ENCODE peak calls at places on chromosomes 6 and 20, in seven cellular contexts. H is NCI-H2081 treated with DMSO at 0.1 percent for 48 hours, T is naive B cell, S is neural progenitor cell, E is fibroblast of mammary gland, C is fibroblast of lung, Y is germinal center. M is an unnamed sample.

GRCh38 chr20:58718121-58718563 is 25.5 kb downstream of the NPEPL1 start:
- DNase-seq in H (no peak), T (no peak), S (no peak), E (no peak), C (no peak), Y (no peak), M (no peak)

GRCh38 chr6:32202186-32202585 is 9.7 kb upstream of the GPSM3 start:
- DNase-seq in H (no peak), T (no peak), S (no peak), E (no peak), C (no peak), Y (no peak), M (no peak)

GRCh38 chr6:70686548-70687133 is 19.0 kb downstream of the SMAP1 start:
- DNase-seq in H (no peak), T (peak), S (peak), E (peak), C (peak), Y (peak), M (peak)

GRCh38 chr20:58721951-58722371 is 29.4 kb downstream of the NPEPL1 start:
- DNase-seq in H (no peak), T (no peak), S (no peak), E (no peak), C (no peak), Y (no peak), M (no peak)

GRCh38 chr20:11048739-11049138 is 374.9 kb upstream of the JAG1 start:
- DNase-seq in H (no peak), T (no peak), S (no peak), E (no peak), C (no peak), Y (no peak), M (no peak)

GRCh38 chr20:2402271-2402980 is 21.7 kb downstream of the TGM6 start:
- DNase-seq in H (no peak), T (no peak), S (peak), E (peak), C (peak), Y (no peak), M (peak)

GRCh38 chr6:44078795-44079671 is 48.2 kb downstream of the MRPL14 start:
- DNase-seq in H (no peak), T (peak), S (peak), E (peak), C (peak), Y (peak), M (peak)

GRCh38 chr20:48631114-48632016 is 196.4 kb downstream of the PREX1 start:
- DNase-seq in H (no peak), T (no peak), S (no peak), E (peak), C (peak), Y (no peak), M (no peak)

GRCh38 chr6:5425267-5425666 is 164.0 kb downstream of the FARS2 start:
- DNase-seq in H (no peak), T (no peak), S (no peak), E (no peak), C (peak), Y (no peak), M (no peak)

GRCh38 chr6:73878403-73878802 is 182.4 kb downstream of the CD109 start:
- DNase-seq in H (no peak), T (no peak), S (no peak), E (no peak), C (no peak), Y (no peak), M (no peak)

GRCh38 chr6:75147512-75147911 is 58.3 kb downstream of the COL12A1 start:
- DNase-seq in H (no peak), T (no peak), S (no peak), E (peak), C (peak), Y (no peak), M (no peak)

GRCh38 chr6:35230498-35230897 is 16.7 kb downstream of the SCUBE3 start:
- DNase-seq in H (no peak), T (no peak), S (no peak), E (no peak), C (no peak), Y (no peak), M (no peak)

GRCh38 chr20:23937303-23938117 is 51.1 kb downstream of the GGTLC1 start:
- DNase-seq in H (no peak), T (peak), S (peak), E (peak), C (peak), Y (peak), M (peak)

GRCh38 chr20:57594092-57594911 is 25.9 kb downstream of the ZBP1 start:
- DNase-seq in H (no peak), T (peak), S (peak), E (peak), C (peak), Y (peak), M (peak)

GRCh38 chr6:35292494-35292893 is 5.1 kb upstream of the DEF6 start:
- DNase-seq in H (no peak), T (no peak), S (no peak), E (no peak), C (no peak), Y (peak), M (no peak)

GRCh38 chr20:25222461-25223178 is 25.3 kb upstream of the PYGB start:
- DNase-seq in H (no peak), T (no peak), S (no peak), E (no peak), C (no peak), Y (no peak), M (no peak)

GRCh38 chr20:50870572-50871161 is 60.6 kb downstream of the ADNP start:
- DNase-seq in H (no peak), T (no peak), S (peak), E (no peak), C (peak), Y (no peak), M (no peak)

GRCh38 chr20:62376112-62377063 is 9.3 kb upstream of the LAMA5 start:
- DNase-seq in H (no peak), T (no peak), S (peak), E (peak), C (peak), Y (no peak), M (peak)

GRCh38 chr6:163984446-163984936 is 570.0 kb downstream of the QKI start:
- DNase-seq in H (no peak), T (peak), S (no peak), E (no peak), C (no peak), Y (no peak), M (no peak)

GRCh38 chr6:103578115-103578514 is 1281.6 kb downstream of the HACE1 start:
- DNase-seq in H (no peak), T (no peak), S (no peak), E (no peak), C (no peak), Y (no peak), M (no peak)

GRCh38 chr6:85747093-85747492 is 104.4 kb upstream of the SYNCRIP start:
- DNase-seq in H (no peak), T (no peak), S (no peak), E (peak), C (peak), Y (no peak), M (no peak)

GRCh38 chr20:49562341-49563014 is 5.5 kb downstream of the PTGIS start:
- DNase-seq in H (no peak), T (no peak), S (peak), E (peak), C (peak), Y (no peak), M (peak)

GRCh38 chr6:118263929-118264486 is 284.1 kb upstream of the PLN start:
- DNase-seq in H (no peak), T (no peak), S (peak), E (peak), C (peak), Y (no peak), M (peak)

GRCh38 chr6:21305827-21306469 is 287.6 kb upstream of the SOX4 start:
- DNase-seq in H (no peak), T (no peak), S (no peak), E (peak), C (peak), Y (no peak), M (peak)

GRCh38 chr6:169158182-169158573 is 95.5 kb downstream of the THBS2 start:
- DNase-seq in H (no peak), T (no peak), S (no peak), E (peak), C (peak), Y (no peak), M (no peak)

GRCh38 chr6:47308674-47309325 is 905 bp downstream of the TNFRSF21 start:
- DNase-seq in H (no peak), T (peak), S (peak), E (peak), C (peak), Y (peak), M (peak)

GRCh38 chr6:92810913-92811312 is 608.4 kb downstream of the EPHA7 start:
- DNase-seq in H (peak), T (peak), S (peak), E (peak), C (peak), Y (no peak), M (peak)

GRCh38 chr6:160041608-160042007 is 72.7 kb downstream of the IGF2R start:
- DNase-seq in H (no peak), T (no peak), S (no peak), E (peak), C (peak), Y (no peak), M (peak)

GRCh38 chr6:115551510-115551909 is 509.2 kb downstream of the FRK start:
- DNase-seq in H (peak), T (no peak), S (no peak), E (no peak), C (peak), Y (no peak), M (no peak)

GRCh38 chr20:5797165-5797564 is 47.0 kb downstream of the SHLD1 start:
- DNase-seq in H (no peak), T (no peak), S (no peak), E (no peak), C (no peak), Y (no peak), M (no peak)

GRCh38 chr20:45772693-45773092 is 19.0 kb downstream of the WFDC3 start:
- DNase-seq in H (no peak), T (no peak), S (no peak), E (no peak), C (peak), Y (no peak), M (no peak)

GRCh38 chr6:151502499-151502898 is 8.7 kb downstream of the CCDC170 start:
- DNase-seq in H (no peak), T (no peak), S (no peak), E (peak), C (peak), Y (no peak), M (peak)

GRCh38 chr6:36827261-36828079 is 11.8 kb downstream of the CPNE5 start:
- DNase-seq in H (no peak), T (no peak), S (peak), E (peak), C (peak), Y (no peak), M (peak)

GRCh38 chr20:38246357-38247165 is 14.0 kb downstream of the KIAA1755 start:
- DNase-seq in H (no peak), T (no peak), S (no peak), E (no peak), C (no peak), Y (no peak), M (no peak)

GRCh38 chr6:44253307-44254101 is 3.8 kb downstream of the SLC35B2 start:
- DNase-seq in H (no peak), T (peak), S (peak), E (peak), C (no peak), Y (no peak), M (peak)

GRCh38 chr20:44745560-44746366 is at the start of gene KCNK15:
- DNase-seq in H (no peak), T (peak), S (peak), E (no peak), C (no peak), Y (peak), M (no peak)

GRCh38 chr6:111201155-111201554 is 113.9 kb downstream of the SLC16A10 start:
- DNase-seq in H (no peak), T (no peak), S (no peak), E (no peak), C (no peak), Y (no peak), M (no peak)

GRCh38 chr6:53484409-53485280 is 60.3 kb downstream of the GCLC start:
- DNase-seq in H (peak), T (peak), S (peak), E (peak), C (peak), Y (peak), M (peak)

GRCh38 chr6:26536571-26537159 is 1.5 kb upstream of the HMGN4 start:
- DNase-seq in H (no peak), T (peak), S (peak), E (peak), C (peak), Y (peak), M (peak)

GRCh38 chr20:19026901-19027644 is 185.4 kb upstream of the SLC24A3 start:
- DNase-seq in H (no peak), T (no peak), S (peak), E (no peak), C (no peak), Y (no peak), M (no peak)

M was measured in MCF 10A.